ENCODE peak calls at places on chromosomes 4 and X, in ten cellular contexts. T, Q, W, F, D, B, Y, H, M and U are unnamed samples.

GRCh38 chr4:145285928-145286327 is 105.5 kb upstream of the OTUD4 start:
- DNase-seq in T (no peak), Q (no peak), W (peak; percentile 14), F (no peak), D (no peak), B (no peak), Y (no peak), H (no peak), M (no peak), U (no peak)

GRCh38 chr4:105140684-105141490 is 5.8 kb upstream of the TET2 start:
- DNase-seq in T (no peak), Q (peak; percentile 59), W (peak; percentile 43), F (peak; percentile 62), D (no peak), B (peak; percentile 55), Y (no peak), H (peak; percentile 68), M (no peak), U (peak; percentile 43)

GRCh38 chr4:8782135-8782534 is 89.5 kb downstream of the HMX1 start:
- DNase-seq in T (no peak), Q (no peak), W (no peak), F (no peak), D (no peak), B (no peak), Y (no peak), H (no peak), M (no peak), U (no peak)

GRCh38 chr4:181301735-181302380 is 941.3 kb upstream of the TENM3 start:
- DNase-seq in T (no peak), Q (peak; percentile 54), W (peak; percentile 10), F (peak; percentile 44), D (peak; percentile 17), B (no peak), Y (no peak), H (peak; percentile 83), M (no peak), U (peak; percentile 73)

GRCh38 chr4:38193464-38193863 is 233.3 kb downstream of the PTTG2 start:
- DNase-seq in T (no peak), Q (peak; percentile 25), W (peak; percentile 40), F (no peak), D (no peak), B (no peak), Y (no peak), H (no peak), M (no peak), U (no peak)

GRCh38 chrX:14913241-14913640 is 40.0 kb downstream of the MOSPD2 start:
- DNase-seq in T (no peak), Q (no peak), W (peak; percentile 15), F (no peak), D (no peak), B (no peak), Y (no peak), H (no peak), M (no peak), U (no peak)

GRCh38 chr4:95095352-95095974 is 337.7 kb downstream of the BMPR1B start:
- DNase-seq in T (no peak), Q (peak; percentile 6), W (peak; percentile 76), F (no peak), D (no peak), B (peak; percentile 30), Y (no peak), H (peak; percentile 44), M (no peak), U (peak; percentile 20)

GRCh38 chr4:139768913-139769312 is 103.3 kb downstream of the MGST2 start:
- DNase-seq in T (no peak), Q (peak; percentile 13), W (no peak), F (no peak), D (no peak), B (no peak), Y (no peak), H (peak; percentile 71), M (peak; percentile 57), U (no peak)

GRCh38 chrX:39839371-39839770 is 258.4 kb downstream of the BCOR start:
- DNase-seq in T (no peak), Q (no peak), W (no peak), F (no peak), D (no peak), B (no peak), Y (no peak), H (no peak), M (no peak), U (no peak)

GRCh38 chr4:95165926-95166524 is 382.7 kb downstream of the UNC5C start:
- DNase-seq in T (no peak), Q (peak; percentile 65), W (peak; percentile 85), F (peak; percentile 35), D (no peak), B (peak; percentile 59), Y (no peak), H (peak; percentile 89), M (no peak), U (peak; percentile 43)

GRCh38 chr4:48575964-48576363 is 85.9 kb downstream of the ZAR1 start:
- DNase-seq in T (no peak), Q (no peak), W (no peak), F (no peak), D (no peak), B (no peak), Y (no peak), H (no peak), M (no peak), U (no peak)

GRCh38 chr4:114563536-114564315 is 34.9 kb upstream of the UGT8 start:
- DNase-seq in T (no peak), Q (peak; percentile 36), W (no peak), F (no peak), D (no peak), B (no peak), Y (no peak), H (peak; percentile 24), M (no peak), U (no peak)

GRCh38 chrX:39067866-39068265 is 266.6 kb downstream of the MID1IP1 start:
- DNase-seq in T (no peak), Q (no peak), W (no peak), F (no peak), D (no peak), B (no peak), Y (no peak), H (no peak), M (no peak), U (no peak)

GRCh38 chr4:31702291-31702690 is 982.1 kb downstream of the PCDH7 start:
- DNase-seq in T (no peak), Q (no peak), W (no peak), F (no peak), D (no peak), B (no peak), Y (no peak), H (no peak), M (no peak), U (no peak)

GRCh38 chr4:123659759-123660158 is 263.2 kb downstream of the SPRY1 start:
- DNase-seq in T (no peak), Q (peak; percentile 47), W (peak; percentile 20), F (no peak), D (no peak), B (no peak), Y (no peak), H (peak; percentile 68), M (no peak), U (no peak)

GRCh38 chr4:153233761-153234371 is 29.6 kb downstream of the TRIM2 start:
- DNase-seq in T (no peak), Q (no peak), W (peak; percentile 89), F (peak; percentile 38), D (no peak), B (no peak), Y (no peak), H (no peak), M (no peak), U (no peak)

GRCh38 chrX:120514236-120514635 is 45.1 kb upstream of the LAMP2 start:
- DNase-seq in T (no peak), Q (peak; percentile 46), W (peak; percentile 31), F (no peak), D (no peak), B (peak; percentile 33), Y (no peak), H (peak; percentile 49), M (no peak), U (no peak)
- TF ChIP-seq CTCF in T (no peak), Q (peak; percentile 40), W (peak; percentile 33), F (peak; percentile 21), D (peak; percentile 25), B (peak; percentile 65), Y (no peak), H (peak; percentile 50), M (no peak), U (peak; percentile 45)

DNA sequence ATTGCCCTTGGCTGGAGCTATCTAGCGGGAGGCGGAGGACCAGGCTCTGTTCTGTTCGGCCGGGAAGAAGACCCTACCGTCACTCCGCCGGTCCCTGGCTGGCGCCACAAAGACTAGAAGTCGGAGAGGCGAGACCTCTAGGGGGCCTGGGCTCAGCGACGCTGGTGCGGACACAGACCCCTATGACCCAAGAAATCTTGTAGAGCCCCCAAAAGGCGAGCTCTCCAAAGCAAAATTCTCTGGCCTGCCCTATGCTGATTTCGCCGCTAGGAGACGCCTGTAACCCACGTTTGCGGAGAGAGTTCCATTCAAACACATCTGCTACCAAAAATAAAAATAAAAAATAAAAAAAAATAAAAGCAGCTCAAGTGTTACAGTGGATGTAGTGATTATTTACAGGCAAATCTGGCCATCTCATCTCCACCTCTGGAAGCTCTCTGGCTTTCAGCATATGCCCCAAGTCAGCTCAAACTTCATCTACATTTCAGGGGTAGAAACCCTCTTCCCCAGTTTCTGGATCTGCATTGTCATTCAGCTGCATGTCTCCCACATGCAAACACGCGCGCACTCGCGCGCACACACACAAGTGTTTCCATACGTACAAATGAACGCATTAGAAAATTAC is 2.4 kb upstream of the PCDH10 start:
- DNase-seq in T (peak; percentile 56), Q (peak; percentile 25), W (peak; percentile 66), F (no peak), D (peak; percentile 13), B (peak; percentile 52), Y (no peak), H (peak; percentile 87), M (peak; percentile 72), U (peak; percentile 64)
- H3K4me3 ChIP-seq in T (peak overlapping the region; percentile 40), Q (no peak overlapping the region), W (peak overlapping the region; percentile 54), F (no peak overlapping the region), D (no peak overlapping the region), B (peak overlapping the region; percentile 12), Y (peak overlapping the region; percentile 80), H (peak overlapping the region; percentile 69), M (peak overlapping the region; percentile 78), U (peak overlapping the region; percentile 66)

GRCh38 chrX:19904778-19905367 is 17.5 kb upstream of the SH3KBP1 start:
- DNase-seq in T (no peak), Q (peak; percentile 69), W (peak; percentile 67), F (no peak), D (no peak), B (peak; percentile 59), Y (no peak), H (peak; percentile 79), M (no peak), U (peak; percentile 17)
- TF ChIP-seq CTCF in T (no peak), Q (peak; percentile 69), W (peak; percentile 64), F (peak; percentile 74), D (peak; percentile 69), B (peak; percentile 77), Y (peak; percentile 51), H (peak; percentile 63), M (peak; percentile 45), U (peak; percentile 73)

DNA sequence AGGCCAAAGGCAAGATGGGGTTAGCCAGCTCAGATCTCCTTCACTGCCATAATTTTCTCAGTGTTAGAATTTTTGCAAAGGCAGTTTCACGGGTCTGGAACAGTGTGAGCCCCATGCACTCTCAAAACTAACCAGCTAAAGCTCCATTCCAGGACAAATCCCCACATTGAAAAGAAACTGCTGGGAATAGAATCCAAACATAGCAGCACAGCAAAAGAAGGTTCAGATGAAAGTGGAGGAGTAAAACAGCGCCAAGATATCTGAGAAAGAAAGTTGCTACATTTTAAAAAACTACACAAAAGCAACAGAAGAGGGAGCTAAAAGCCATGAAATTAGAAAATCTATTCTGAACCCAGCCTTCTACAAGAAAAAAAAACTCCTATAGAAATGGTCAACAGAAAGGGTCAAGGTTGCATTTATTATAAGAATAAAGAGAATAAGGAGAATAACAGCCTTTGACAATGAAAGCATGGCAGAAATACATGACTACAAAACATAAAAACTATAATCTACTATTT is 39.6 kb upstream of the SLC7A3 start:
- DNase-seq in T (no peak), Q (peak; percentile 36), W (peak; percentile 41), F (no peak), D (no peak), B (peak; percentile 17), Y (no peak), H (peak; percentile 42), M (no peak), U (no peak)
- H3K4me3 ChIP-seq in T (no peak overlapping the region), Q (no peak overlapping the region), W (no peak overlapping the region), F (no peak overlapping the region), D (no peak overlapping the region), B (no peak overlapping the region), Y (no peak overlapping the region), H (peak overlapping the region; percentile 37), M (no peak overlapping the region), U (no peak overlapping the region)